ENCODE peak calls at places on chromosome 12, in ten cellular contexts. N is fibroblast of the conjunctiva; W is nephron progenitor cell; V is choroid plexus epithelial cell; G is ELR; X is stimulated activated effector memory CD8-positive, alpha-beta T cell treated with anti-CD3 and anti-CD28 coated beads, Interleukin-12 subunit alpha, Interleukin-12 subunit beta, amount 100 ng/mL, for 72 hours; T is GM12864; K is foreskin fibroblast; C is naive thymus-derived CD8-positive, alpha-beta T cell; D is stimulated activated CD4-positive, alpha-beta T cell treated with anti-CD3 and anti-CD28 coated beads, Interleukin-12 subunit alpha, Interleukin-12 subunit beta, amount 100 ng/mL, for 24 hours. J is an unnamed sample.

GRCh38 chr12:53956251-53956887 is 1.7 kb downstream of the HOXC12 start:
- DNase-seq in N (no peak), W (no peak), V (no peak), G (no peak), X (no peak), T (no peak), K (no peak), C (no peak), D (no peak), J (no peak)

GRCh38 chr12:51269174-51270066 is 795 bp downstream of the SMAGP start:
- DNase-seq in N (no peak), W (peak), V (peak), G (peak), X (peak), T (no peak), K (peak), C (peak), D (peak), J (no peak)

GRCh38 chr12:54258286-54258685 is 21.6 kb downstream of the CBX5 start:
- DNase-seq in N (no peak), W (no peak), V (peak), G (peak), X (no peak), T (no peak), K (peak), C (no peak), D (no peak), J (no peak)

GRCh38 chr12:52493172-52493571 is at the start of gene KRT6A:
- DNase-seq in N (no peak), W (no peak), V (no peak), G (no peak), X (no peak), T (no peak), K (no peak), C (no peak), D (no peak), J (no peak)

GRCh38 chr12:114685320-114685781 is 1.4 kb upstream of the TBX3 start:
- DNase-seq in N (no peak), W (no peak), V (no peak), G (peak), X (no peak), T (no peak), K (peak), C (no peak), D (no peak), J (no peak)

GRCh38 chr12:9406564-9407424 is 198.6 kb upstream of the PZP start:
- DNase-seq in N (no peak), W (no peak), V (no peak), G (no peak), X (no peak), T (no peak), K (no peak), C (no peak), D (no peak), J (no peak)

GRCh38 chr12:132152921-132153321 is 8.7 kb downstream of the NOC4L start:
- DNase-seq in N (no peak), W (peak), V (no peak), G (no peak), X (no peak), T (no peak), K (no peak), C (peak), D (no peak), J (no peak)

GRCh38 chr12:109020750-109021380 is at the start of gene SVOP:
- DNase-seq in N (peak), W (peak), V (peak), G (peak), X (peak), T (no peak), K (peak), C (no peak), D (no peak), J (no peak)

GRCh38 chr12:43692064-43692463 is 66.5 kb downstream of the PUS7L start:
- DNase-seq in N (peak), W (no peak), V (peak), G (peak), X (no peak), T (no peak), K (peak), C (no peak), D (no peak), J (no peak)

GRCh38 chr12:20492251-20492728 is 124.0 kb downstream of the PDE3A start:
- DNase-seq in N (peak), W (no peak), V (peak), G (peak), X (peak), T (no peak), K (peak), C (no peak), D (no peak), J (peak)

GRCh38 chr12:64672925-64673409 is 62.7 kb downstream of the RASSF3 start:
- DNase-seq in N (no peak), W (no peak), V (peak), G (peak), X (no peak), T (no peak), K (peak), C (no peak), D (no peak), J (no peak)

GRCh38 chr12:96140110-96140509 is 54.1 kb upstream of the ELK3 start:
- DNase-seq in N (peak), W (no peak), V (peak), G (peak), X (no peak), T (no peak), K (peak), C (no peak), D (no peak), J (no peak)

GRCh38 chr12:14886271-14886670 is 617 bp upstream of the MGP start:
- DNase-seq in N (no peak), W (no peak), V (no peak), G (no peak), X (no peak), T (no peak), K (no peak), C (no peak), D (no peak), J (no peak)

GRCh38 chr12:52826611-52827498 is 7.3 kb downstream of the KRT79 start:
- DNase-seq in N (no peak), W (no peak), V (no peak), G (no peak), X (no peak), T (no peak), K (no peak), C (no peak), D (no peak), J (no peak)

GRCh38 chr12:54068423-54069070 is 14.9 kb downstream of the HOXC4 start:
- DNase-seq in N (no peak), W (no peak), V (no peak), G (no peak), X (no peak), T (no peak), K (no peak), C (no peak), D (no peak), J (no peak)

GRCh38 chr12:47891356-47891755 is 13.4 kb downstream of the VDR start:
- DNase-seq in N (no peak), W (no peak), V (no peak), G (no peak), X (no peak), T (no peak), K (no peak), C (no peak), D (no peak), J (no peak)

GRCh38 chr12:105843989-105844768 is 294.6 kb downstream of the NUAK1 start:
- DNase-seq in N (no peak), W (no peak), V (peak), G (no peak), X (no peak), T (no peak), K (peak), C (no peak), D (no peak), J (no peak)

GRCh38 chr12:104454997-104455396 is 1.8 kb upstream of the CHST11 start:
- DNase-seq in N (no peak), W (no peak), V (no peak), G (peak), X (no peak), T (no peak), K (peak), C (no peak), D (no peak), J (no peak)

GRCh38 chr12:84637926-84638325 is 274.7 kb downstream of the SLC6A15 start:
- DNase-seq in N (no peak), W (no peak), V (peak), G (no peak), X (no peak), T (no peak), K (peak), C (no peak), D (no peak), J (no peak)

J was measured in GM12878.